ENCODE peak calls at places on chromosomes 12 and 14, in four cellular contexts. O is HepG2, E is K562, J is GM12878. F is an unnamed sample.

GRCh38 chr12:6323340-6323994 is 13.0 kb downstream of the PLEKHG6 start:
- DNase-seq in E (peak), J (peak), O (peak), F (peak)

GRCh38 chr12:93632383-93632782 is 44.8 kb upstream of the CRADD start:
- DNase-seq in O (no peak), E (no peak), J (no peak), F (no peak)

GRCh38 chr12:87163122-87163521 is 866.1 kb downstream of the C12orf50 start:
- DNase-seq in E (no peak), O (no peak), J (no peak), F (no peak)

GRCh38 chr14:47391105-47391504 is 284.3 kb downstream of the MDGA2 start:
- DNase-seq in E (no peak), J (no peak), O (no peak), F (no peak)

GRCh38 chr12:120474092-120474960 is 4.8 kb upstream of the SRSF9 start:
- DNase-seq in J (no peak), O (no peak), E (peak), F (no peak)

GRCh38 chr14:54000341-54000811 is 43.8 kb upstream of the BMP4 start:
- DNase-seq in O (no peak), E (no peak), J (no peak), F (no peak)

GRCh38 chr12:88393017-88393767 is 187.1 kb downstream of the KITLG start:
- DNase-seq in J (no peak), O (peak), E (peak), F (peak)

GRCh38 chr12:121958521-121959240 is 40.3 kb downstream of the CFAP251 start:
- DNase-seq in O (no peak), J (no peak), E (no peak), F (no peak)

GRCh38 chr14:88914956-88915355 is 90.5 kb downstream of the TTC8 start:
- DNase-seq in O (no peak), E (no peak), J (no peak), F (no peak)

GRCh38 chr12:122244565-122245371 is 18.9 kb upstream of the DIABLO start:
- DNase-seq in E (no peak), O (no peak), J (no peak), F (no peak)

GRCh38 chr12:19198272-19198671 is 68.7 kb downstream of the PLEKHA5 start:
- DNase-seq in O (no peak), E (no peak), J (no peak), F (no peak)

GRCh38 chr12:53703746-53704145 is 23.5 kb downstream of the CALCOCO1 start:
- DNase-seq in E (no peak), O (no peak), J (no peak), F (no peak)

GRCh38 chr14:101959277-101959676 is 5.1 kb upstream of the DYNC1H1 start:
- DNase-seq in O (no peak), E (no peak), J (no peak), F (no peak)

GRCh38 chr12:28222081-28222700 is 31.9 kb downstream of the CCDC91 start:
- DNase-seq in E (no peak), O (no peak), J (no peak), F (no peak)

GRCh38 chr12:19012965-19013364 is 116.6 kb upstream of the PLEKHA5 start:
- DNase-seq in J (no peak), E (no peak), O (no peak), F (no peak)

GRCh38 chr14:53054457-53054856 is 98.7 kb downstream of the DDHD1 start:
- DNase-seq in E (no peak), O (no peak), J (no peak), F (no peak)

GRCh38 chr14:31937730-31938346 is 139.3 kb upstream of the ARHGAP5 start:
- DNase-seq in O (peak), E (peak), J (peak), F (no peak)

GRCh38 chr14:22052795-22053194 is 379.2 kb upstream of the OR4E1 start:
- DNase-seq in O (no peak), E (no peak), J (no peak), F (no peak)

GRCh38 chr12:78271546-78271945 is 440.9 kb downstream of the NAV3 start:
- DNase-seq in O (no peak), J (no peak), E (no peak), F (no peak)

GRCh38 chr14:62251237-62251636 is 489.0 kb downstream of the SNAPC1 start:
- DNase-seq in O (peak), J (no peak), E (no peak), F (no peak)

GRCh38 chr12:53591301-53592206 is 34.6 kb downstream of the ATF7 start:
- DNase-seq in O (peak), E (peak), J (no peak), F (no peak)

GRCh38 chr14:74324945-74325361 is 22.2 kb upstream of the ABCD4 start:
- DNase-seq in J (no peak), E (no peak), O (peak), F (peak)
- TF ChIP-seq FOXK2 in J (no peak), E (no peak), O (no peak), F (no peak)

DNA sequence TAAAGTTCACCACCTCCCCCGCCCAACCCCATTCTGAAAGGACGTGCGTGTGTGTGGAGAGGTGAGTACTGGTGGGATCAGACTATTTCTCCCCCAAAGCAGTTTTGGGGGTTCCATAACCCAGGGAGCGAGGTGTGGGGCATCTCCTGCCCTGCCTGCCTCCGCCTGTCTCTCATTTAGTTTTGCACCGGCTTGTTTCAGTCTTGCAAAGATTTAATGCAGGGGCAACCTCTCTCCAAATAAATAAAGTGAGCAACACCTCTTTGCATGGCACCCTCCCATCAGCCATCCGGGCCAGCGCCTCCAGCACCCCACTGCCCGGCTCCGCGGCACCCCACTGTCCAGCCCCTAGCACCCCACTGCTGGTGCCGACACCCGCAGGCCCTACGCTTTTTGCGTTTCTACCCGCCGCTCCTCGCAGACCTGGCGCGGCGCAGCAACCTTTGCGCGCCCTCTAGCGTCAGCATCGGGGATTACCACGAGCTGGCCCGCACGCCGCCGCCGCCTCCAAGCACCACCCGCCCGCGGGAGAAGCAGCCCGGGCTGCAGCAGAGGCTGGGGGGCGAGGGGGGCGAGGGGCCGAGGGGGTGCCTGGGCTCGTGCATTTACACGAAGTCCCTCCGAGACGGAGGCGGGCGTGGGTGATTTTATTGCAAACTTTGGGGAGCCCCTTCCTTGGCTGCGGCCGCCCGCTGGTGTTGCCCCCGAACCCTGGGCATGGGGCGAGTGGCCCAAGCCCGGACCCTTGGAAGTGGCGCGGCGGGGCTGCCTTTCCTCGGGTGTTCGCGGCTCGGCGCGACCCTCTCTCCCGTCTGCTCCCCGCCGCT is 55.8 kb upstream of the VRK1 start:
- DNase-seq in E (peak), J (no peak), O (no peak), F (peak)
- TF ChIP-seq FOXK2 in E (no peak), J (no peak), O (no peak), F (no peak)

DNA sequence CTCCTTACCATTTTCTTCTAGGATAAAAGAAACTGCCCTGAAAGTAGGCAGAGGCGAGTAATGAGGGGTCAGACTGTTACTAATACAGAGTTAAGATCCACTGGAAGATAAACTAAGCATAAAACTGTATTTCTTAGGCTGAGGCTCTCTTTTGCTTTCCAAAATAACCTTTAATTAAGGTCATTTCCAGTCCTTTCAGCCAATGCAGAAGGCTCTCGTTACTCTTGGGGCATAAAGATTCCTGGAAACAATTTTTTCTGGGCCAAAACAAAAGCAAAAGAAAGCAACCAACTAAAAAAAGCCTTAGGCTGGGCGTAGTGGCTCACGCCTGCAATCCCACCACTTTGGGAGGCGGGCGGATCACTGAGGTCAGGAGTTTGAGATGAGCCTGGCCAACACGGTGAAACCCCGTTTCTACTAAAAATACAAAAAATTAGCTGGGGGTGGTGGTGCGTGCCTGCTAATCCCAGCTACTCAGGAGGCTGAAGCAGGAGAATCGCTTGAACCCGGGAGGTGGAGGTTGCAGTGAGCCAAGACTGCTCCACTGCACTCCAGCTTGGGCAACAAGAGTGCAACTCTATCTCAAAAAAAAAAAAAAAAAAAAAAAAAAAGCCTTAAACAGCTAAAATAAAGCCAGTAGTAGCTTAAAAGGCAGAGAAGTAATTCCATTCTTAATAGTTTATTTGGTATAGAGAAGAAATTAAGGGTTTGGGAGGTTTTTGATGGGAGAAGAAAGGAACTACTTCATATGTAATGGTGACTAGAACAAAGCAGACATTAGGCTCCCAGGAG is 68.9 kb upstream of the STAC3 start:
- DNase-seq in O (no peak), E (peak), J (no peak), F (no peak)
- TF ChIP-seq FOXK2 in O (no peak), E (no peak), J (no peak), F (no peak)

GRCh38 chr12:124411291-124411878 is 116.5 kb downstream of the RFLNA start:
- DNase-seq in E (no peak), O (no peak), J (no peak), F (no peak)
- TF ChIP-seq FOXK2 in E (no peak), O (no peak), J (no peak), F (no peak)

DNA sequence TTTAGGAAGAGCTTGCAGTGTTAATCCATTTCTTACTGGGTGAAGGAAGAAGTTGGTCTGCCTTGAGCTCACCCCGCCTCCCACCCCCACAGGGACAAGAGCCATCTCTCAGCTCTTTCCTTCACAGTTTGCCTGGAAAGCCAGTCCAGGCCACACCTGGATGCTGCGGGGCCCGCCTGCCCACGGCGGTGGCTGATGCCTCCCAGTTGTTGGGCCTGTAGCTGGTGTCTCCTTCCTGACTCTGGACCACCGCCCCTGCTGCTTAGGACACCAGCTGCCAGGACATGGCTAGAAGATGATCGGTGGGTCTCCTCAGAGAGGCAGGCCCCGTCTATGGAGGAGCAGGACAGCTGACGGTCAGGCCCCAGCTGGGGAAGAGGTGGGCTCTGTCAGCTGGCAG is 92.9 kb downstream of the TESC start:
- DNase-seq in J (no peak), O (no peak), E (no peak), F (no peak)
- TF ChIP-seq FOXK2 in J (no peak), O (no peak), E (no peak), F (no peak)

DNA sequence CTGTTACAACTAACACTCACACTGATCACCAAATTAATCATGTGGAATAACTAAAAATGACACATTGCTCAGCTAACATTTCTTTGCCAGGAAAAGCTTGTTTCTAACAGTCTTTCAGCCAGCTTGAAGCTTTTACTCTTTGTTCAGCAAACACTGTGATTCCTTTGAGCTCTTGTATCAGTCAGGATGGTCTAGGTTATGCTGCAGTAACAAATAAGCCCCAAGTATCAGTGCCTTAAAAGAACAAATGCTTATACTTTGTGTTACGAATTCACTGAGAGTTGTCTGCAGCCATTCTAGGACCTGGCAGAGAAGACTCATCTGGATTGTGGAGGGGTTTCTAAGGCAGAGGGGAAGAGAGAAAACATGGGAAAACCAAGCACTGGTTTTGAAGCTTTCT is 47.6 kb upstream of the PIWIL1 start:
- DNase-seq in J (no peak), O (no peak), E (no peak), F (no peak)
- TF ChIP-seq FOXK2 in J (no peak), O (no peak), E (no peak), F (no peak)

GRCh38 chr12:98895086-98895651 is 250.1 kb downstream of the APAF1 start:
- DNase-seq in E (no peak), O (no peak), J (no peak), F (peak)
- TF ChIP-seq FOXK2 in E (no peak), O (no peak), J (no peak), F (no peak)